ENCODE peak calls at places on chromosomes 2 and 18, in six cellular contexts. L is stomach, W is K562, M is prostate gland, J is sigmoid colon, Q is endothelial cell of umbilical vein. P is an unnamed sample.

GRCh38 chr2:131155208-131155855 is 50.2 kb downstream of the PLEKHB2 start:
- DNase-seq in Q (no peak), J (no peak), L (no peak), W (no peak), M (no peak), P (peak)

GRCh38 chr2:189249171-189249570 is 69.6 kb upstream of the COL5A2 start:
- DNase-seq in L (no peak), J (no peak), M (no peak), Q (peak), W (no peak), P (no peak)

GRCh38 chr18:13375302-13376255 is 157.0 kb downstream of the LDLRAD4 start:
- DNase-seq in L (no peak), J (peak), M (no peak), Q (peak), W (no peak), P (no peak)

GRCh38 chr2:120508581-120509041 is 162.7 kb downstream of the INHBB start:
- DNase-seq in M (no peak), L (peak), Q (peak), J (peak), W (no peak), P (no peak)

GRCh38 chr2:215746507-215747243 is 266.7 kb downstream of the MREG start:
- DNase-seq in M (no peak), Q (no peak), W (no peak), L (no peak), J (no peak), P (no peak)

GRCh38 chr2:112879491-112880041 is 31.4 kb upstream of the IL37 start:
- DNase-seq in W (no peak), Q (no peak), L (no peak), M (no peak), J (no peak), P (no peak)

GRCh38 chr2:60148717-60149116 is 404.7 kb downstream of the BCL11A start:
- DNase-seq in J (no peak), Q (no peak), M (no peak), W (no peak), L (no peak), P (no peak)

GRCh38 chr2:193101591-193101990 is 906.9 kb upstream of the TMEFF2 start:
- DNase-seq in J (no peak), W (no peak), L (no peak), M (no peak), Q (no peak), P (no peak)

GRCh38 chr2:120470041-120470716 is 124.2 kb downstream of the INHBB start:
- DNase-seq in M (peak), W (no peak), J (peak), L (peak), Q (peak), P (no peak)

GRCh38 chr18:35923939-35924338 is 48.5 kb upstream of the RMP24 start:
- DNase-seq in J (no peak), W (no peak), Q (no peak), L (no peak), M (no peak), P (no peak)

GRCh38 chr18:10045296-10045891 is 131.6 kb downstream of the VAPA start:
- DNase-seq in M (no peak), J (peak), W (no peak), Q (no peak), L (no peak), P (no peak)

GRCh38 chr2:231464576-231465540 is 574 bp upstream of the NCL start:
- DNase-seq in L (peak), J (no peak), Q (no peak), W (peak), M (peak), P (peak)

GRCh38 chr2:77005522-77005921 is 516.7 kb downstream of the LRRTM4 start:
- DNase-seq in J (no peak), Q (no peak), W (no peak), M (no peak), L (no peak), P (no peak)

GRCh38 chr18:58476022-58476421 is 152.9 kb downstream of the ALPK2 start:
- DNase-seq in M (peak), L (no peak), J (no peak), W (no peak), Q (no peak), P (no peak)

GRCh38 chr2:127048969-127049897 is 57.7 kb downstream of the BIN1 start:
- DNase-seq in J (peak), Q (no peak), M (no peak), L (peak), W (no peak), P (peak)

GRCh38 chr2:160916300-160916699 is 243.9 kb upstream of the TANK start:
- DNase-seq in W (no peak), M (no peak), L (no peak), Q (peak), J (no peak), P (no peak)

GRCh38 chr2:52222128-52222527 is 1190.2 kb upstream of the NRXN1 start:
- DNase-seq in M (no peak), J (no peak), Q (no peak), W (no peak), L (no peak), P (no peak)

GRCh38 chr2:215878476-215879063 is 134.8 kb downstream of the MREG start:
- DNase-seq in L (no peak), J (no peak), W (no peak), Q (no peak), M (no peak), P (no peak)

GRCh38 chr2:199883474-199884212 is 27.4 kb upstream of the C2orf69 start:
- DNase-seq in J (no peak), M (no peak), Q (no peak), L (no peak), W (no peak), P (no peak)

GRCh38 chr2:29233428-29233827 is 118.2 kb downstream of the CLIP4 start:
- DNase-seq in W (no peak), L (no peak), Q (no peak), M (peak), J (no peak), P (no peak)

GRCh38 chr2:217806480-217806760 is 196.4 kb downstream of the TNS1 start:
- DNase-seq in Q (no peak), M (no peak), J (no peak), W (no peak), L (no peak), P (no peak)

GRCh38 chr2:95268208-95269035 is 5.8 kb upstream of the PROM2 start:
- DNase-seq in M (no peak), W (no peak), Q (no peak), J (no peak), L (peak), P (no peak)

GRCh38 chr2:174025271-174026121 is 60.3 kb upstream of the SP3 start:
- DNase-seq in M (peak), L (peak), Q (no peak), W (no peak), J (peak), P (peak)

GRCh38 chr2:64485961-64486360 is 32.0 kb downstream of the LGALSL start:
- DNase-seq in J (peak), W (no peak), M (peak), Q (no peak), L (no peak), P (no peak)

GRCh38 chr2:185219981-185220380 is 518.6 kb upstream of the FSIP2 start:
- DNase-seq in M (no peak), J (no peak), L (no peak), Q (no peak), W (no peak), P (peak)

GRCh38 chr18:49980869-49981268 is 167.5 kb upstream of the ACAA2 start:
- DNase-seq in M (no peak), L (no peak), J (no peak), Q (no peak), W (no peak), P (no peak)

GRCh38 chr2:189233527-189233926 is 54.0 kb upstream of the COL5A2 start:
- DNase-seq in J (no peak), L (no peak), W (no peak), Q (no peak), M (no peak), P (no peak)

GRCh38 chr18:59623456-59624383 is 73.5 kb downstream of the CCBE1 start:
- DNase-seq in L (no peak), M (no peak), W (no peak), J (no peak), Q (no peak), P (no peak)

GRCh38 chr2:232027530-232027929 is 66.0 kb downstream of the DIS3L2 start:
- DNase-seq in W (no peak), M (no peak), J (no peak), Q (no peak), L (no peak), P (no peak)

GRCh38 chr2:10407841-10408648 is 40.1 kb downstream of the ODC1 start:
- DNase-seq in W (peak), J (peak), M (peak), Q (peak), L (peak), P (no peak)
- TF ChIP-seq POLR2AphosphoS5 in W (peak), J (no peak), M (peak), Q (no peak), L (peak), P (no peak)

GRCh38 chr2:237923507-237924163 is 43.2 kb upstream of the UBE2F start:
- DNase-seq in W (peak), Q (peak), M (peak), J (peak), L (peak), P (peak)
- TF ChIP-seq POLR2AphosphoS5 in W (no peak), Q (peak), M (peak), J (peak), L (no peak), P (peak)

DNA sequence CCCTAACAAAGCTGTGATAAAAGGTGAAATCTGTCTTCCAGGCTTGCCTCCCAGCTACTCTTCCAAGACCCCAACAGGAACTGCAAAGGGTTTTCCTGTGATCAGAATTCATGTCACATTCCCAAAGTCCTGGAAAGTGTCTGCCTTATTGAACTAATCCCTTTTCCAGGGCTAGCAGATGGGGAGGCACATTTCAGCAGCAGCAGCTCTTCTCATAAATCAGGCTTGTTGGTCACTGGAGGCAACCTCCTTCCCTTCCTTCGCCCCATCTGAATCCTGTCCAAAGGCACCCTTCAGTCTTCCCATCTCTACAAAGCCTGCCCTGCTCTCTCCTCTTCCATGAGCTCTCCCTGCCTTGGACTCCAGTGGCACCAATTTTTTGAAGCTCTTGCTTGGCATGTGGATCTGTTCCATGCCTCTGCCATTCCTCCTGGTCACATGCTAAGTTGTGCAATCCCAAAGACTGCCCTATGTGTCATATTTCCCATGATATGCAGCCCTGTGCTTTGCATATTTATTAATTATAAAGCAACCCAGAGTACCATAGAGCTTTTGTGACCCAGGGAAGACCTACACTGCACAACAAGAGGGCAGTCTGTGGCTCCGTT is 70.3 kb downstream of the ANTXR1 start:
- DNase-seq in J (no peak), Q (peak), W (no peak), M (no peak), L (no peak), P (no peak)
- TF ChIP-seq POLR2AphosphoS5 in J (peak), Q (peak), W (no peak), M (no peak), L (peak), P (no peak)

DNA sequence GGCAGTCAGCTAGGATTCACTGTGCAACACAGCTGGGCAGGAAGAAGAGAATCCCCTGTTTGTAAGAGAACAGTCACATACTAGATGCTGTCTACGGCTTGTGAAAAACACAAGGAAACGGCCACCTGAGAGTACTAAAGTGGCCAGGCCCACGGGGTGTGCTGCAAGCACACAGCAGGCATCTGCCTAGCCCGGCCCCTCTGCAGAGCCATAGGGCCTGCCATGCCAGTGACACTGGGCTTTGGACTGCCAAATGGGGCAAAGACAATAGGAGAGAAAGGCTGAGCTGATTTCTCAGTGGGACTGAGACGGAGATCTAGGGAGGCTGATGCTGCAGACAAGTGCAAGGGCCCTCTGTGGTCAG is 10.3 kb downstream of the TUBB6 start:
- DNase-seq in W (no peak), L (no peak), Q (no peak), J (peak), M (no peak), P (no peak)
- TF ChIP-seq POLR2AphosphoS5 in W (no peak), L (no peak), Q (no peak), J (no peak), M (no peak), P (no peak)

DNA sequence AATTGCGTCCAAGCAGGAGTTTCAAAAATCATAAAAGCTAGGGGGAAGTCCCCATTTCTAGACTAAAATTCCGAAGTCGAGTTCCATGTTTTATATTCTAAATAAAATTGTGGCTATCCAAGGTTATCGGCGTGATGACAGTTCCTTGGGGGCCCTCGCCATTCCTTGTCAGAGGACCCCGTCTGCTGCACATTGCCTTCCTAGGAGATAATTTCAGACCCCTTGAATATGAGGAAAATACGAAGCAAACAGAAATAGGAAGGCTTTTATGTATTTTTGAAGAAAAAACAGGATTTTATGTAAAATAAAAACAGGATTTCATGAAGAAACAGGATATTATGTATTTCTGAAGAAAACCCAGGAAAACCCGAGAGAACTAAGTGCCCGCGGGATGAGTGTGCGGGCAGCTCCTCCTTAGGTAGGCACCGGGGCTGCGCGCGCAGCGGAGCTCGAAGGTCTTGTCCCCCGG is 465 bp upstream of the PLEKHA3 start:
- DNase-seq in L (no peak), J (peak), W (no peak), Q (no peak), M (no peak), P (no peak)
- TF ChIP-seq POLR2AphosphoS5 in L (no peak), J (no peak), W (no peak), Q (no peak), M (no peak), P (no peak)

DNA sequence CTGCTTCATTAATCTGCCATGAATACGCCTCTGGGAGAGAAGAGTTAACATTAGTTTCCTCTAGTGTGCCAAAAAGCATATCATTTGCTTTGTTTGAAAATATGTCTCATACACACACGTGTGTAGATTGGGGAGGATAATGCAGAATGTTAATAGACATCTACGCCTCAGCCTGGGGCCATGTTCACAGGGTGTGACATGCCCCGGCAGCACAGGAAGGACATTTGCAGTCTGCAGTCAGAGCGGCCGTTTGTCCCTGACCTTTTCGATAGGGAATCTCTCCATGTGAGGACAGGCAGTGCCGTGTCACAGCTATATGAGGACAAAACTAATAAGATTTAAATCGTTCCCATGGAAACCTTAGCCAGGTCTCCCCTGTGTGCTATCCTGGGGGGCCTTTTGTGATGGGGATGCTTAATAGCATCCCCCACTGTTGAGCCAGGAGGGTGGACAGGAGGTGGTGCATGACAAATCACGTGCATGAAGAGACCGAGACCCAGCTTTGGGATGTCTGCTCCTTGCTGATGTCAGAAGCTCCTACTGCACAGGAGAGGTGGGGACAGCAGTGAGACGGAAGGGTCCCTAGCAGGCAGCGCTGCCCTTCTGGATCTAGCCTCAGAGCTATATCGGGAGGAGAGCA is 100.5 kb downstream of the RNF144A start:
- DNase-seq in M (no peak), J (no peak), L (no peak), Q (no peak), W (no peak), P (peak)
- TF ChIP-seq POLR2AphosphoS5 in M (no peak), J (no peak), L (no peak), Q (no peak), W (no peak), P (no peak)

P was measured in SK-N-SH.